ENCODE peak calls at places on chromosomes 4 and X, in nine cellular contexts. H is adrenal gland; E is activated naive CD4-positive, alpha-beta T cell treated with Interleukin-2 at 50 U/mL for 16 hours; Y is cardiac muscle cell; K is T-helper 2 cell; P is activated CD8-positive, alpha-beta memory T cell treated with anti-CD3 and anti-CD28 coated beads, Interleukin-2, amount 50 U/mL, for 48 hours; V is activated T-helper 1 cell treated with anti-CD3 and anti-CD28 coated beads, Interleukin-2, amount 50 U/mL, for 16 hours; T is HTR-8/SVneo; O is SIG-M5. F is an unnamed sample.

GRCh38 chr4:114272226-114272625 is 292.8 kb upstream of the ARSJ start:
- DNase-seq in V (no peak), Y (no peak), H (no peak), T (peak; percentile 21), O (no peak), P (no peak), K (no peak), E (no peak), F (no peak)

GRCh38 chrX:109719262-109719661 is 13.8 kb downstream of the ACSL4 start:
- DNase-seq in V (no peak), P (no peak), H (no peak), T (no peak), E (no peak), K (no peak), Y (no peak), O (no peak), F (no peak)

GRCh38 chrX:31500920-31501319 is 429.1 kb upstream of the FTHL17 start:
- DNase-seq in T (no peak), K (no peak), O (no peak), V (no peak), E (no peak), H (no peak), P (no peak), Y (no peak), F (no peak)

GRCh38 chr4:11720292-11720691 is 291.6 kb upstream of the HS3ST1 start:
- DNase-seq in T (no peak), Y (peak; percentile 57), O (no peak), P (no peak), K (no peak), H (no peak), V (no peak), E (no peak), F (no peak)

GRCh38 chr4:80307183-80307735 is 28.3 kb upstream of the CFAP299 start:
- DNase-seq in V (no peak), O (no peak), P (no peak), H (no peak), T (no peak), K (no peak), E (no peak), Y (peak; percentile 43), F (no peak)

GRCh38 chrX:24117288-24117687 is 32.2 kb upstream of the ZFX start:
- DNase-seq in T (peak; percentile 76), K (no peak), Y (no peak), P (no peak), O (no peak), E (no peak), H (peak; percentile 39), V (no peak), F (no peak)

GRCh38 chr4:19382993-19383392 is 868.7 kb upstream of the SLIT2 start:
- DNase-seq in O (no peak), E (no peak), T (no peak), V (no peak), K (no peak), Y (no peak), P (no peak), H (no peak), F (no peak)

GRCh38 chr4:79253930-79254329 is 71.9 kb downstream of the NAA11 start:
- DNase-seq in O (no peak), P (no peak), T (no peak), E (no peak), V (no peak), K (no peak), H (no peak), Y (no peak), F (no peak)

GRCh38 chr4:125316391-125316780 is 1.6 kb downstream of the FAT4 start:
- DNase-seq in Y (peak; percentile 34), P (peak; percentile 51), K (no peak), H (no peak), T (peak; percentile 14), E (no peak), O (no peak), V (no peak), F (no peak)

GRCh38 chr4:85738721-85739120 is 263.8 kb downstream of the ARHGAP24 start:
- DNase-seq in V (no peak), P (no peak), H (no peak), O (no peak), Y (no peak), K (no peak), E (no peak), T (no peak), F (no peak)

GRCh38 chrX:65148232-65148631 is 172.0 kb upstream of the ZC4H2 start:
- DNase-seq in V (no peak), Y (no peak), O (no peak), P (no peak), K (no peak), H (no peak), E (no peak), T (no peak), F (no peak)

GRCh38 chr4:73066928-73067327 is 2.6 kb downstream of the COX18 start:
- DNase-seq in E (peak; percentile 22), T (no peak), H (no peak), P (no peak), K (no peak), V (no peak), Y (no peak), O (no peak), F (no peak)

GRCh38 chrX:153828723-153829548 is 1.4 kb downstream of the PDZD4 start:
- DNase-seq in Y (peak; percentile 54), E (no peak), O (no peak), K (no peak), P (no peak), V (no peak), H (no peak), T (no peak), F (peak; percentile 84)

GRCh38 chr4:107283587-107284559 is 247.8 kb upstream of the DKK2 start:
- DNase-seq in O (no peak), V (no peak), K (no peak), Y (no peak), P (no peak), H (no peak), T (peak; percentile 12), E (no peak), F (no peak)

GRCh38 chr4:107151173-107151572 is 115.1 kb upstream of the DKK2 start:
- DNase-seq in K (no peak), E (no peak), H (no peak), T (no peak), O (no peak), V (no peak), P (no peak), Y (no peak), F (no peak)

GRCh38 chr4:141155586-141155985 is 22.3 kb upstream of the RNF150 start:
- DNase-seq in H (no peak), K (no peak), V (no peak), E (no peak), T (no peak), O (no peak), P (no peak), Y (no peak), F (no peak)